ENCODE peak calls at places on chromosomes 13 and 19, in four cellular contexts. R, N, M and J are unnamed samples. For H4K20me1, the result is how much of the 10 kb centered on the place peaks cover.

GRCh38 chr13:42181381-42181953 is 90.5 kb upstream of the AKAP11 start:
- DNase-seq in N (no peak), M (no peak), R (no peak), J (no peak)

GRCh38 chr13:44311011-44311481 is 62.6 kb upstream of the SERP2 start:
- DNase-seq in N (no peak), M (no peak), R (peak), J (no peak)

GRCh38 chr13:31122544-31123260 is 39.0 kb downstream of the HSPH1 start:
- DNase-seq in N (no peak), M (no peak), R (no peak), J (no peak)

GRCh38 chr13:112771877-112772538 is 82.2 kb downstream of the ATP11A start:
- DNase-seq in R (no peak), N (no peak), M (no peak), J (no peak)

GRCh38 chr19:3275068-3275582 is 50.7 kb downstream of the CELF5 start:
- DNase-seq in M (no peak), R (no peak), N (peak), J (no peak)

GRCh38 chr19:18649371-18650047 is 12.7 kb downstream of the KLHL26 start:
- DNase-seq in N (no peak), R (peak), M (no peak), J (peak)

GRCh38 chr19:3203754-3204645 is 18.3 kb downstream of the NCLN start:
- DNase-seq in R (no peak), N (no peak), M (no peak), J (no peak)

GRCh38 chr13:75724742-75725504 is 88.8 kb downstream of the LMO7 start:
- DNase-seq in M (no peak), N (no peak), R (no peak), J (peak)

GRCh38 chr19:55695511-55696290 is 20.7 kb downstream of the EPN1 start:
- DNase-seq in N (no peak), M (no peak), R (no peak), J (no peak)

GRCh38 chr19:45576682-45577081 is 7.9 kb downstream of the OPA3 start:
- DNase-seq in N (no peak), M (no peak), R (no peak), J (no peak)

GRCh38 chr13:38880397-38880796 is 110.2 kb downstream of the STOML3 start:
- DNase-seq in N (no peak), R (no peak), M (no peak), J (no peak)
- TF ChIP-seq FOS in N (no peak), R (no peak), M (no peak), J (no peak)

DNA sequence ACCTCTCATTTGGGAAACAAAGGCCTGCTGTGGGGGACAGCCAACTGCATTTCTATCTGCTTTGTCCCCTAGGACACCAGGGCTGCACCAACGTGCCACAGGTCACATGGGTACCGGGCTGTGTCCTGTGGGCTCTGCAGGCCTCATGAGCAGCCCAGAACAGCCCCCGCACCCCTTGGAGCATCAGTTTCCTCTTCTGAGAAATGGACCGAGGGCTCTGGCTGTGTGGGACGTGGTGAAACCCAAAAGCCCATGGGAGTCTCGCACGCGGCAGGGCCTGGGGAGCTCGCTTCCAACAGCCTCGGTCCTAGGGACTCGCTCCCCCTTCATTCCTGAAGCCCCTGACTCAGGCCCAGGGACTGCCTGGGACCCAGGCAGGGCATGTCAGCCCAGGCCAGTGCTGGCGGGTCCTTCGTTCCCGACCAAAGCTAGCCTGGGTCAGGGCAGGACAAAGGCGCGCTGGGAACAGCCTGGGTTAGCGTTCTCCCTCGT is 4.7 kb downstream of the TCF3 start:
- DNase-seq in M (no peak), R (no peak), N (no peak), J (no peak)
- H4K20me1 ChIP-seq in M (under half), R (under half), N (under half), J (under half)

DNA sequence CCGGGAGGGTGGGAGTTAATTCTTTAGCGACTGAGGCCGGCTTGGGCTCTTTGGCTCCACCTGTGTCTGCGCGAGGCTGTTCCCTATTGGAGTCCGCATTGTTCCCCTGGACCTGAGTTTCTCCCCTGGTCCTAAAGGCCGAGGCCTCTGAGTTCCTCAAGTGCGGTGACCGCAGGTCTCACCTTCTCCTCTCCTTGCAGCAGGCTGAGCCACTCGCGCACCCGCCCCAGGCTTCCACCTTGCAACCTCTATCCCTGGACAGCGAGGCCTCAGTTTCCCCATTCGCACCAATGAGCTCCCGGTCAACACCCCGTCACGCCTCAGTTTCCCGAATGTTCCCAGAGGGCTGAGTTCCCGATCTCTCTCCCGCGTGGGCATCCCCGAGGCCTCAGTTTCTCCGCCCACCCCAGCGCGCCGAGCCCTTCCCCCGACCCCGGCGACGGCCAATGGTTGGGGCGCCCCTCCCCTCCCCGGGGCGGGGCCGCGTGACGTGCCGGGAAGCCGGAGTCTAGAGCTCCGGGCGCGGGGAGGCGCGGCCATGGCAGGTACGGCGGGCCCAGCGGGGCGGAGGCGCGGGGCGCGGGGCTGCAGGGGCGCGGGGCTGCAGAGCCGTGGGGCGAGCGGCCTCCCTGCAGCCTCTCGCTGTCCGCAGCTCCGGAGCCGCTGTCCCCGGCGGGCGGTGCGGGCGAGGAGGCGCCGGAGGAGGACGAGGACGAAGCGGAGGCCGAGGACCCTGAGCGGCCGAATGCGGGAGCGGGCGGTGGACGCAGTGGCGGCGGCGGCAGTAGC is at the start of gene MPND:
- DNase-seq in M (peak), N (peak), R (peak), J (peak)
- TF ChIP-seq FOS in M (no peak), N (no peak), R (no peak), J (no peak)

GRCh38 chr19:47615714-47616113 is 6.8 kb downstream of the BICRA start:
- DNase-seq in R (no peak), M (no peak), N (no peak), J (no peak)

GRCh38 chr19:47614559-47614958 is 5.6 kb downstream of the BICRA start:
- DNase-seq in M (no peak), N (no peak), R (no peak), J (no peak)

GRCh38 chr19:47615230-47615629 is 6.3 kb downstream of the BICRA start:
- DNase-seq in M (no peak), N (no peak), R (no peak), J (no peak)

GRCh38 chr19:47610902-47611301 is 2.0 kb downstream of the BICRA start:
- DNase-seq in N (no peak), M (no peak), R (no peak), J (peak)

DNA sequence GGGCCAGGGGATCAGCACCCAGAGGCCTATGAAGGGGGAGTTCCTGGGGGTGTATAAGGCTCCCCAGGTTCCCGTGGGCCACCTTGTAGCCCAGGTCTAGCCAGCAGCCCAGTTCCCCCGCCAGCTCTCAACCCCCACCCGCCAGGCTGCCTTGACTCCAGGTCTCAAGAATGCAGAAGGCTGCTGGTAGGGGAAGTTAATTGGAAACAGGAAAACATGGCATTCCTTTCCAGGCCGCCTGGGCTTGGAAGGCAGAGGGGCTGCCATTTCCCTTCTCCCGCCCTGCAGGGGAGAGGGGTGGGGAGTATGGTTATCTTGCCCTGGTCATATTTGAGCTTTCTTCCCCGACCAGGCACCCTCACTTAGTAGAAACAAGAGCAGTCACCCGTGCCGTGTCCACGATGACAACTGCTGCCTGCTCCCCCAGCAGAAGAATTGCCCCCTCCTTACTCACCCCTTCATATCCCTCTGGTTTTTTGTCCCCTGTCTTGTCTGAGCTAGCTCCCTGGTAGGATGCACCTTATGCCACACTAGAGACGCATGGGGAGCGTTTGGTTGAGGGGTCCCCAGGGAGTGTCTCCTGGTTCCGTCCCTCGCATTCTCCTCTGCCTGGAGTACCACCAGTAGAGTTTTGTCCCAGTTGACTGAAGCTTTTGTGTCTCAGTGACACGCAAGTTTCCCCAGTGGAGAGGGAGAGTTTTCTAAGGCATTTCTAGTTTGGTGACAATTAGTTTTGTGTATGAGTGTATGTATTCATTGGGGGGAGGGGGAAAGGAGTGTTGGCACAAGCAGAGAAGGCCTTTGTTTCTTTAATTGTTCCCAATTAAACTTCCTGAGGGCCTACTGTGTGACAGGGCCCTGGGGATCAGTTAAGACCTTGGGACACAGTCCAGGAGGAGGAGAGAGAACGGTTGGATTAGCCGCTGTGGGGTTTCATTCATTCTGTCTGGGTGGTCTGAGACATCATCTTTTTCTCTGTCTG is 4.5 kb downstream of the BICRA start:
- DNase-seq in N (peak), M (no peak), R (peak), J (peak)
- H4K20me1 ChIP-seq in N (under half), M (under half), R (half or more), J (under half)